ENCODE peak calls at places on chromosome 9, in seven cellular contexts. Z, F, D, W, Q, E and A are unnamed samples.

GRCh38 chr9:79572891-79573696 is 1.3 kb downstream of the TLE4 start:
- ATAC-seq in Z (no peak), F (no peak), D (no peak), W (peak), Q (no peak), E (no peak), A (no peak)

GRCh38 chr9:130632841-130633240 is 31.6 kb upstream of the PRDM12 start:
- ATAC-seq in Z (no peak), F (no peak), D (no peak), W (no peak), Q (no peak), E (no peak), A (no peak)

GRCh38 chr9:129776938-129777768 is 24.3 kb upstream of the PTGES start:
- ATAC-seq in Z (peak), F (peak), D (peak), W (peak), Q (peak), E (peak), A (peak)

GRCh38 chr9:131986089-131986488 is 93.6 kb downstream of the MED27 start:
- ATAC-seq in Z (no peak), F (no peak), D (no peak), W (no peak), Q (no peak), E (no peak), A (peak)

GRCh38 chr9:114184071-114184470 is 28.7 kb downstream of the COL27A1 start:
- ATAC-seq in Z (no peak), F (no peak), D (no peak), W (no peak), Q (no peak), E (no peak), A (no peak)

GRCh38 chr9:125631391-125632085 is 75.5 kb downstream of the MAPKAP1 start:
- ATAC-seq in Z (no peak), F (peak), D (peak), W (peak), Q (peak), E (peak), A (peak)

GRCh38 chr9:93649610-93650261 is 73.4 kb downstream of the PHF2 start:
- ATAC-seq in Z (no peak), F (no peak), D (no peak), W (no peak), Q (no peak), E (no peak), A (no peak)

GRCh38 chr9:133644968-133645765 is 9.0 kb downstream of the DBH start:
- ATAC-seq in Z (no peak), F (no peak), D (no peak), W (no peak), Q (no peak), E (no peak), A (no peak)

GRCh38 chr9:106590759-106591505 is 272.0 kb upstream of the ZNF462 start:
- ATAC-seq in Z (no peak), F (no peak), D (no peak), W (no peak), Q (no peak), E (no peak), A (no peak)

GRCh38 chr9:8858250-8859161 is 1058.9 kb upstream of the DMAC1 start:
- ATAC-seq in Z (no peak), F (peak), D (no peak), W (peak), Q (peak), E (peak), A (peak)

GRCh38 chr9:107158321-107158720 is 124.8 kb upstream of the RAD23B start:
- ATAC-seq in Z (no peak), F (peak), D (peak), W (peak), Q (peak), E (peak), A (no peak)

GRCh38 chr9:116860509-116861120 is 173.5 kb downstream of the TRIM32 start:
- ATAC-seq in Z (peak), F (peak), D (no peak), W (peak), Q (no peak), E (peak), A (peak)

GRCh38 chr9:90961375-90961774 is 159.8 kb downstream of the SYK start:
- ATAC-seq in Z (no peak), F (no peak), D (no peak), W (peak), Q (no peak), E (no peak), A (peak)

GRCh38 chr9:93231121-93231694 is 47.3 kb downstream of the WNK2 start:
- ATAC-seq in Z (peak), F (peak), D (no peak), W (peak), Q (no peak), E (no peak), A (no peak)

GRCh38 chr9:109401990-109402318 is 81.1 kb upstream of the EPB41L4B start:
- ATAC-seq in Z (no peak), F (peak), D (no peak), W (peak), Q (no peak), E (no peak), A (peak)

GRCh38 chr9:115107701-115108100 is 10.3 kb downstream of the TNC start:
- ATAC-seq in Z (peak), F (no peak), D (no peak), W (peak), Q (no peak), E (no peak), A (no peak)

GRCh38 chr9:79639354-79639753 is 67.6 kb downstream of the TLE4 start:
- ATAC-seq in Z (no peak), F (peak), D (no peak), W (no peak), Q (no peak), E (no peak), A (peak)

GRCh38 chr9:19809422-19810269 is 20.8 kb upstream of the SLC24A2 start:
- ATAC-seq in Z (no peak), F (no peak), D (no peak), W (no peak), Q (no peak), E (peak), A (no peak)

GRCh38 chr9:136531186-136531903 is 14.5 kb downstream of the NOTCH1 start:
- ATAC-seq in Z (no peak), F (peak), D (no peak), W (no peak), Q (no peak), E (no peak), A (no peak)